ENCODE peak calls at places on chromosomes 12 and 14, in six cellular contexts. One of them, this sample, is unnamed.
A peak's percentile ranks its signal among the peaks of the same experiment; 100 is the strongest.

GRCh38 chr14:60349663-60350365 is 100.8 kb downstream of the PPM1A start:
- DNase-seq in dermis blood vessel endothelial cell: peak; percentile 71
- DNase-seq in non-pigmented ciliary epithelial cell: peak; percentile 18
- DNase-seq in A549: peak; percentile 58
- DNase-seq in T-helper 2 cell: no peak
- DNase-seq in stimulated activated CD4-positive, alpha-beta T cell treated with anti-CD3 and anti-CD28 coated beads, Interleukin-12 subunit alpha, Interleukin-12 subunit beta, amount 100 ng/mL, for 4 hours: no peak
- DNase-seq in this sample: no peak

GRCh38 chr12:128543493-128543892 is 276.5 kb downstream of the TMEM132C start:
- DNase-seq in T-helper 2 cell: no peak
- DNase-seq in stimulated activated CD4-positive, alpha-beta T cell treated with anti-CD3 and anti-CD28 coated beads, Interleukin-12 subunit alpha, Interleukin-12 subunit beta, amount 100 ng/mL, for 4 hours: no peak
- DNase-seq in dermis blood vessel endothelial cell: no peak
- DNase-seq in A549: no peak
- DNase-seq in non-pigmented ciliary epithelial cell: no peak
- DNase-seq in this sample: no peak

GRCh38 chr14:21024668-21025373 is at the start of gene NDRG2:
- DNase-seq in dermis blood vessel endothelial cell: peak; percentile 4
- DNase-seq in T-helper 2 cell: peak; percentile 56
- DNase-seq in non-pigmented ciliary epithelial cell: no peak
- DNase-seq in stimulated activated CD4-positive, alpha-beta T cell treated with anti-CD3 and anti-CD28 coated beads, Interleukin-12 subunit alpha, Interleukin-12 subunit beta, amount 100 ng/mL, for 4 hours: peak; percentile 68
- DNase-seq in A549: peak; percentile 14
- DNase-seq in this sample: peak; percentile 59

GRCh38 chr14:66237701-66238100 is 248.5 kb upstream of the CCDC196 start:
- DNase-seq in dermis blood vessel endothelial cell: no peak
- DNase-seq in stimulated activated CD4-positive, alpha-beta T cell treated with anti-CD3 and anti-CD28 coated beads, Interleukin-12 subunit alpha, Interleukin-12 subunit beta, amount 100 ng/mL, for 4 hours: no peak
- DNase-seq in T-helper 2 cell: no peak
- DNase-seq in non-pigmented ciliary epithelial cell: no peak
- DNase-seq in A549: no peak
- DNase-seq in this sample: no peak

GRCh38 chr12:45670339-45671065 is 59.0 kb upstream of the ARID2 start:
- DNase-seq in stimulated activated CD4-positive, alpha-beta T cell treated with anti-CD3 and anti-CD28 coated beads, Interleukin-12 subunit alpha, Interleukin-12 subunit beta, amount 100 ng/mL, for 4 hours: no peak
- DNase-seq in T-helper 2 cell: peak; percentile 29
- DNase-seq in non-pigmented ciliary epithelial cell: no peak
- DNase-seq in dermis blood vessel endothelial cell: no peak
- DNase-seq in A549: no peak
- DNase-seq in this sample: peak; percentile 64

GRCh38 chr14:100622234-100622633 is 35.0 kb upstream of the BEGAIN start:
- DNase-seq in non-pigmented ciliary epithelial cell: no peak
- DNase-seq in A549: no peak
- DNase-seq in dermis blood vessel endothelial cell: no peak
- DNase-seq in stimulated activated CD4-positive, alpha-beta T cell treated with anti-CD3 and anti-CD28 coated beads, Interleukin-12 subunit alpha, Interleukin-12 subunit beta, amount 100 ng/mL, for 4 hours: no peak
- DNase-seq in T-helper 2 cell: no peak
- DNase-seq in this sample: no peak

GRCh38 chr14:76812422-76813383 is at the start of gene ANGEL1:
- DNase-seq in non-pigmented ciliary epithelial cell: peak; percentile 50
- DNase-seq in T-helper 2 cell: peak; percentile 95
- DNase-seq in dermis blood vessel endothelial cell: peak; percentile 96
- DNase-seq in A549: peak; percentile 96
- DNase-seq in stimulated activated CD4-positive, alpha-beta T cell treated with anti-CD3 and anti-CD28 coated beads, Interleukin-12 subunit alpha, Interleukin-12 subunit beta, amount 100 ng/mL, for 4 hours: peak; percentile 96
- DNase-seq in this sample: peak; percentile 97

GRCh38 chr12:109686523-109686922 is 27.1 kb upstream of the FAM222A start:
- DNase-seq in stimulated activated CD4-positive, alpha-beta T cell treated with anti-CD3 and anti-CD28 coated beads, Interleukin-12 subunit alpha, Interleukin-12 subunit beta, amount 100 ng/mL, for 4 hours: no peak
- DNase-seq in dermis blood vessel endothelial cell: no peak
- DNase-seq in non-pigmented ciliary epithelial cell: no peak
- DNase-seq in T-helper 2 cell: no peak
- DNase-seq in A549: no peak
- DNase-seq in this sample: no peak

GRCh38 chr12:3164454-3165310 is 87.5 kb downstream of the TSPAN9 start:
- DNase-seq in T-helper 2 cell: no peak
- DNase-seq in stimulated activated CD4-positive, alpha-beta T cell treated with anti-CD3 and anti-CD28 coated beads, Interleukin-12 subunit alpha, Interleukin-12 subunit beta, amount 100 ng/mL, for 4 hours: no peak
- DNase-seq in dermis blood vessel endothelial cell: peak; percentile 77
- DNase-seq in non-pigmented ciliary epithelial cell: no peak
- DNase-seq in A549: no peak
- DNase-seq in this sample: no peak

GRCh38 chr12:24991209-24992049 is 42.5 kb upstream of the BCAT1 start:
- DNase-seq in A549: peak; percentile 72
- DNase-seq in non-pigmented ciliary epithelial cell: peak; percentile 30
- DNase-seq in dermis blood vessel endothelial cell: peak; percentile 79
- DNase-seq in T-helper 2 cell: peak; percentile 42
- DNase-seq in stimulated activated CD4-positive, alpha-beta T cell treated with anti-CD3 and anti-CD28 coated beads, Interleukin-12 subunit alpha, Interleukin-12 subunit beta, amount 100 ng/mL, for 4 hours: no peak
- DNase-seq in this sample: peak; percentile 67

GRCh38 chr12:124747426-124748161 is 116.1 kb downstream of the SCARB1 start:
- DNase-seq in dermis blood vessel endothelial cell: peak; percentile 51
- DNase-seq in non-pigmented ciliary epithelial cell: peak; percentile 76
- DNase-seq in T-helper 2 cell: no peak
- DNase-seq in stimulated activated CD4-positive, alpha-beta T cell treated with anti-CD3 and anti-CD28 coated beads, Interleukin-12 subunit alpha, Interleukin-12 subunit beta, amount 100 ng/mL, for 4 hours: no peak
- DNase-seq in A549: peak; percentile 92
- DNase-seq in this sample: no peak

GRCh38 chr12:41709463-41710285 is 435.0 kb downstream of the GXYLT1 start:
- DNase-seq in stimulated activated CD4-positive, alpha-beta T cell treated with anti-CD3 and anti-CD28 coated beads, Interleukin-12 subunit alpha, Interleukin-12 subunit beta, amount 100 ng/mL, for 4 hours: no peak
- DNase-seq in T-helper 2 cell: no peak
- DNase-seq in non-pigmented ciliary epithelial cell: peak; percentile 22
- DNase-seq in dermis blood vessel endothelial cell: peak; percentile 15
- DNase-seq in A549: peak; percentile 72
- DNase-seq in this sample: no peak

GRCh38 chr14:104723651-104724406 is at the start of gene ADSS1:
- DNase-seq in non-pigmented ciliary epithelial cell: no peak
- DNase-seq in stimulated activated CD4-positive, alpha-beta T cell treated with anti-CD3 and anti-CD28 coated beads, Interleukin-12 subunit alpha, Interleukin-12 subunit beta, amount 100 ng/mL, for 4 hours: peak; percentile 56
- DNase-seq in T-helper 2 cell: peak; percentile 45
- DNase-seq in dermis blood vessel endothelial cell: peak; percentile 61
- DNase-seq in A549: peak; percentile 74
- DNase-seq in this sample: peak; percentile 62

GRCh38 chr12:104573-105081 is 38.1 kb downstream of the IQSEC3 start:
- DNase-seq in non-pigmented ciliary epithelial cell: no peak
- DNase-seq in T-helper 2 cell: no peak
- DNase-seq in dermis blood vessel endothelial cell: no peak
- DNase-seq in stimulated activated CD4-positive, alpha-beta T cell treated with anti-CD3 and anti-CD28 coated beads, Interleukin-12 subunit alpha, Interleukin-12 subunit beta, amount 100 ng/mL, for 4 hours: no peak
- DNase-seq in A549: no peak
- DNase-seq in this sample: peak; percentile 9

GRCh38 chr12:49705479-49706267 is 1.5 kb downstream of the FMNL3 start:
- DNase-seq in non-pigmented ciliary epithelial cell: no peak
- DNase-seq in dermis blood vessel endothelial cell: peak; percentile 92
- DNase-seq in T-helper 2 cell: no peak
- DNase-seq in stimulated activated CD4-positive, alpha-beta T cell treated with anti-CD3 and anti-CD28 coated beads, Interleukin-12 subunit alpha, Interleukin-12 subunit beta, amount 100 ng/mL, for 4 hours: peak; percentile 14
- DNase-seq in A549: no peak
- DNase-seq in this sample: peak; percentile 28

GRCh38 chr12:123900898-123901376 is 71.7 kb downstream of the CCDC92 start:
- DNase-seq in non-pigmented ciliary epithelial cell: no peak
- DNase-seq in stimulated activated CD4-positive, alpha-beta T cell treated with anti-CD3 and anti-CD28 coated beads, Interleukin-12 subunit alpha, Interleukin-12 subunit beta, amount 100 ng/mL, for 4 hours: peak; percentile 3
- DNase-seq in A549: no peak
- DNase-seq in T-helper 2 cell: no peak
- DNase-seq in dermis blood vessel endothelial cell: no peak
- DNase-seq in this sample: no peak

GRCh38 chr12:2773199-2773875 is 21.4 kb upstream of the FKBP4 start:
- DNase-seq in stimulated activated CD4-positive, alpha-beta T cell treated with anti-CD3 and anti-CD28 coated beads, Interleukin-12 subunit alpha, Interleukin-12 subunit beta, amount 100 ng/mL, for 4 hours: no peak
- DNase-seq in non-pigmented ciliary epithelial cell: no peak
- DNase-seq in T-helper 2 cell: no peak
- DNase-seq in A549: no peak
- DNase-seq in dermis blood vessel endothelial cell: no peak
- DNase-seq in this sample: no peak

GRCh38 chr12:14473707-14474287 is 93.9 kb downstream of the PLBD1 start:
- DNase-seq in non-pigmented ciliary epithelial cell: no peak
- DNase-seq in T-helper 2 cell: no peak
- DNase-seq in dermis blood vessel endothelial cell: peak; percentile 32
- DNase-seq in stimulated activated CD4-positive, alpha-beta T cell treated with anti-CD3 and anti-CD28 coated beads, Interleukin-12 subunit alpha, Interleukin-12 subunit beta, amount 100 ng/mL, for 4 hours: no peak
- DNase-seq in A549: peak; percentile 50
- DNase-seq in this sample: peak; percentile 23

GRCh38 chr12:130043685-130044421 is 118.4 kb upstream of the FZD10 start:
- DNase-seq in A549: no peak
- DNase-seq in stimulated activated CD4-positive, alpha-beta T cell treated with anti-CD3 and anti-CD28 coated beads, Interleukin-12 subunit alpha, Interleukin-12 subunit beta, amount 100 ng/mL, for 4 hours: no peak
- DNase-seq in non-pigmented ciliary epithelial cell: no peak
- DNase-seq in dermis blood vessel endothelial cell: no peak
- DNase-seq in T-helper 2 cell: no peak
- DNase-seq in this sample: no peak

GRCh38 chr14:23562822-23563472 is 4.6 kb downstream of the AP1G2 start:
- DNase-seq in dermis blood vessel endothelial cell: peak; percentile 72
- DNase-seq in A549: peak; percentile 55
- DNase-seq in non-pigmented ciliary epithelial cell: no peak
- DNase-seq in T-helper 2 cell: peak; percentile 35
- DNase-seq in stimulated activated CD4-positive, alpha-beta T cell treated with anti-CD3 and anti-CD28 coated beads, Interleukin-12 subunit alpha, Interleukin-12 subunit beta, amount 100 ng/mL, for 4 hours: peak; percentile 57
- DNase-seq in this sample: peak; percentile 49

GRCh38 chr14:76947078-76947837 is 81.2 kb downstream of the IRF2BPL start:
- DNase-seq in non-pigmented ciliary epithelial cell: no peak
- DNase-seq in A549: peak; percentile 95
- DNase-seq in stimulated activated CD4-positive, alpha-beta T cell treated with anti-CD3 and anti-CD28 coated beads, Interleukin-12 subunit alpha, Interleukin-12 subunit beta, amount 100 ng/mL, for 4 hours: peak; percentile 71
- DNase-seq in T-helper 2 cell: peak; percentile 66
- DNase-seq in dermis blood vessel endothelial cell: peak; percentile 95
- DNase-seq in this sample: peak; percentile 75

GRCh38 chr14:23119362-23120327 is 590 bp upstream of the CEBPE start:
- DNase-seq in non-pigmented ciliary epithelial cell: no peak
- DNase-seq in stimulated activated CD4-positive, alpha-beta T cell treated with anti-CD3 and anti-CD28 coated beads, Interleukin-12 subunit alpha, Interleukin-12 subunit beta, amount 100 ng/mL, for 4 hours: peak; percentile 24
- DNase-seq in A549: no peak
- DNase-seq in dermis blood vessel endothelial cell: no peak
- DNase-seq in T-helper 2 cell: peak; percentile 12
- DNase-seq in this sample: no peak

GRCh38 chr12:29569392-29569791 is 71.9 kb upstream of the OVCH1 start:
- DNase-seq in dermis blood vessel endothelial cell: peak; percentile 33
- DNase-seq in A549: no peak
- DNase-seq in T-helper 2 cell: no peak
- DNase-seq in non-pigmented ciliary epithelial cell: no peak
- DNase-seq in stimulated activated CD4-positive, alpha-beta T cell treated with anti-CD3 and anti-CD28 coated beads, Interleukin-12 subunit alpha, Interleukin-12 subunit beta, amount 100 ng/mL, for 4 hours: no peak
- DNase-seq in this sample: no peak

GRCh38 chr14:94570002-94570400 is 8.8 kb downstream of the SERPINA4 start:
- DNase-seq in A549: no peak
- DNase-seq in T-helper 2 cell: no peak
- DNase-seq in stimulated activated CD4-positive, alpha-beta T cell treated with anti-CD3 and anti-CD28 coated beads, Interleukin-12 subunit alpha, Interleukin-12 subunit beta, amount 100 ng/mL, for 4 hours: no peak
- DNase-seq in non-pigmented ciliary epithelial cell: no peak
- DNase-seq in dermis blood vessel endothelial cell: no peak
- DNase-seq in this sample: no peak

GRCh38 chr12:19706936-19707335 is 267.6 kb downstream of the AEBP2 start:
- DNase-seq in non-pigmented ciliary epithelial cell: no peak
- DNase-seq in T-helper 2 cell: no peak
- DNase-seq in A549: no peak
- DNase-seq in dermis blood vessel endothelial cell: no peak
- DNase-seq in stimulated activated CD4-positive, alpha-beta T cell treated with anti-CD3 and anti-CD28 coated beads, Interleukin-12 subunit alpha, Interleukin-12 subunit beta, amount 100 ng/mL, for 4 hours: no peak
- DNase-seq in this sample: no peak

GRCh38 chr12:106760184-106760531 is 14.3 kb upstream of the RIC8B start:
- DNase-seq in non-pigmented ciliary epithelial cell: no peak
- DNase-seq in stimulated activated CD4-positive, alpha-beta T cell treated with anti-CD3 and anti-CD28 coated beads, Interleukin-12 subunit alpha, Interleukin-12 subunit beta, amount 100 ng/mL, for 4 hours: no peak
- DNase-seq in A549: no peak
- DNase-seq in dermis blood vessel endothelial cell: peak; percentile 13
- DNase-seq in T-helper 2 cell: no peak
- DNase-seq in this sample: no peak

GRCh38 chr12:56914724-56915123 is 19.5 kb downstream of the SDR9C7 start:
- DNase-seq in stimulated activated CD4-positive, alpha-beta T cell treated with anti-CD3 and anti-CD28 coated beads, Interleukin-12 subunit alpha, Interleukin-12 subunit beta, amount 100 ng/mL, for 4 hours: no peak
- DNase-seq in A549: no peak
- DNase-seq in T-helper 2 cell: no peak
- DNase-seq in dermis blood vessel endothelial cell: no peak
- DNase-seq in non-pigmented ciliary epithelial cell: no peak
- DNase-seq in this sample: no peak

GRCh38 chr12:96308881-96309280 is 91.4 kb downstream of the CDK17 start:
- DNase-seq in stimulated activated CD4-positive, alpha-beta T cell treated with anti-CD3 and anti-CD28 coated beads, Interleukin-12 subunit alpha, Interleukin-12 subunit beta, amount 100 ng/mL, for 4 hours: no peak
- DNase-seq in A549: no peak
- DNase-seq in T-helper 2 cell: no peak
- DNase-seq in dermis blood vessel endothelial cell: no peak
- DNase-seq in non-pigmented ciliary epithelial cell: no peak
- DNase-seq in this sample: no peak

GRCh38 chr14:64296561-64296960 is 2.4 kb upstream of the ESR2 start:
- DNase-seq in A549: no peak
- DNase-seq in stimulated activated CD4-positive, alpha-beta T cell treated with anti-CD3 and anti-CD28 coated beads, Interleukin-12 subunit alpha, Interleukin-12 subunit beta, amount 100 ng/mL, for 4 hours: no peak
- DNase-seq in dermis blood vessel endothelial cell: peak; percentile 89
- DNase-seq in non-pigmented ciliary epithelial cell: no peak
- DNase-seq in T-helper 2 cell: no peak
- DNase-seq in this sample: no peak

GRCh38 chr14:21825147-21825743 is 151.6 kb upstream of the OR4E1 start:
- DNase-seq in dermis blood vessel endothelial cell: peak; percentile 53
- DNase-seq in non-pigmented ciliary epithelial cell: no peak
- DNase-seq in T-helper 2 cell: peak; percentile 39
- DNase-seq in A549: peak; percentile 59
- DNase-seq in stimulated activated CD4-positive, alpha-beta T cell treated with anti-CD3 and anti-CD28 coated beads, Interleukin-12 subunit alpha, Interleukin-12 subunit beta, amount 100 ng/mL, for 4 hours: peak; percentile 13
- DNase-seq in this sample: no peak

GRCh38 chr14:102749833-102750775 is 27.1 kb upstream of the TRAF3 start:
- DNase-seq in dermis blood vessel endothelial cell: no peak
- DNase-seq in A549: no peak
- DNase-seq in non-pigmented ciliary epithelial cell: no peak
- DNase-seq in stimulated activated CD4-positive, alpha-beta T cell treated with anti-CD3 and anti-CD28 coated beads, Interleukin-12 subunit alpha, Interleukin-12 subunit beta, amount 100 ng/mL, for 4 hours: no peak
- DNase-seq in T-helper 2 cell: no peak
- DNase-seq in this sample: no peak

GRCh38 chr12:68481181-68481941 is 129.3 kb upstream of the RAP1B start:
- DNase-seq in dermis blood vessel endothelial cell: no peak
- DNase-seq in non-pigmented ciliary epithelial cell: no peak
- DNase-seq in A549: no peak
- DNase-seq in stimulated activated CD4-positive, alpha-beta T cell treated with anti-CD3 and anti-CD28 coated beads, Interleukin-12 subunit alpha, Interleukin-12 subunit beta, amount 100 ng/mL, for 4 hours: no peak
- DNase-seq in T-helper 2 cell: no peak
- DNase-seq in this sample: no peak

GRCh38 chr14:70700955-70701354 is 59.2 kb downstream of the TTC9 start:
- DNase-seq in stimulated activated CD4-positive, alpha-beta T cell treated with anti-CD3 and anti-CD28 coated beads, Interleukin-12 subunit alpha, Interleukin-12 subunit beta, amount 100 ng/mL, for 4 hours: no peak
- DNase-seq in non-pigmented ciliary epithelial cell: no peak
- DNase-seq in T-helper 2 cell: no peak
- DNase-seq in A549: no peak
- DNase-seq in dermis blood vessel endothelial cell: no peak
- DNase-seq in this sample: no peak

GRCh38 chr12:54723653-54724256 is 75.6 kb upstream of the DCD start:
- DNase-seq in A549: peak; percentile 28
- DNase-seq in non-pigmented ciliary epithelial cell: no peak
- DNase-seq in dermis blood vessel endothelial cell: peak; percentile 52
- DNase-seq in stimulated activated CD4-positive, alpha-beta T cell treated with anti-CD3 and anti-CD28 coated beads, Interleukin-12 subunit alpha, Interleukin-12 subunit beta, amount 100 ng/mL, for 4 hours: no peak
- DNase-seq in T-helper 2 cell: peak; percentile 13
- DNase-seq in this sample: peak; percentile 44

GRCh38 chr14:87992349-87992719 is 648 bp downstream of the GALC start:
- DNase-seq in dermis blood vessel endothelial cell: peak; percentile 41
- DNase-seq in non-pigmented ciliary epithelial cell: no peak
- DNase-seq in T-helper 2 cell: no peak
- DNase-seq in stimulated activated CD4-positive, alpha-beta T cell treated with anti-CD3 and anti-CD28 coated beads, Interleukin-12 subunit alpha, Interleukin-12 subunit beta, amount 100 ng/mL, for 4 hours: no peak
- DNase-seq in A549: peak; percentile 3
- DNase-seq in this sample: no peak

GRCh38 chr12:74499192-74499591 is 38.4 kb upstream of the ATXN7L3B start:
- DNase-seq in A549: no peak
- DNase-seq in T-helper 2 cell: no peak
- DNase-seq in stimulated activated CD4-positive, alpha-beta T cell treated with anti-CD3 and anti-CD28 coated beads, Interleukin-12 subunit alpha, Interleukin-12 subunit beta, amount 100 ng/mL, for 4 hours: no peak
- DNase-seq in non-pigmented ciliary epithelial cell: no peak
- DNase-seq in dermis blood vessel endothelial cell: no peak
- DNase-seq in this sample: no peak